ENCODE peak calls at places on chromosomes 5 and 9, in eight cellular contexts. T, C, W, Z, Y, K, M and Q are unnamed samples.

GRCh38 chr9:127396253-127396807 is 639 bp upstream of the SLC2A8 start:
- DNase-seq in W (no peak), K (no peak), Z (no peak), C (no peak), Y (no peak), M (no peak), T (no peak), Q (no peak)

GRCh38 chr9:34891386-34891785 is 66.7 kb upstream of the PHF24 start:
- DNase-seq in Z (peak; percentile 13), M (no peak), C (peak; percentile 12), T (no peak), W (no peak), K (no peak), Y (no peak), Q (peak; percentile 50)

GRCh38 chr9:137550241-137550621 is at the start of gene PNPLA7:
- DNase-seq in Y (peak; percentile 35), C (peak; percentile 84), W (peak; percentile 49), M (peak; percentile 43), T (peak; percentile 93), Z (peak; percentile 87), K (peak; percentile 70), Q (peak; percentile 47)

GRCh38 chr5:73825219-73825618 is 199.2 kb downstream of the ARHGEF28 start:
- DNase-seq in M (no peak), T (no peak), Y (no peak), C (no peak), W (no peak), K (no peak), Z (no peak), Q (no peak)

GRCh38 chr5:88979244-88979643 is 96.3 kb upstream of the MEF2C start:
- DNase-seq in T (peak; percentile 17), C (peak; percentile 41), K (no peak), Z (peak; percentile 70), W (no peak), Y (peak; percentile 53), M (no peak), Q (peak; percentile 8)

GRCh38 chr5:58595952-58596351 is 13.1 kb downstream of the RAB3C start:
- DNase-seq in M (no peak), Y (no peak), T (no peak), C (no peak), W (no peak), K (no peak), Z (no peak), Q (no peak)

GRCh38 chr9:129556576-129557191 is 64.2 kb downstream of the C9orf50 start:
- DNase-seq in T (no peak), M (no peak), Z (no peak), W (no peak), K (no peak), Y (no peak), C (no peak), Q (no peak)

GRCh38 chr5:3446410-3446809 is 149.2 kb upstream of the IRX1 start:
- DNase-seq in T (no peak), Y (no peak), Z (no peak), M (no peak), W (no peak), C (no peak), K (no peak), Q (no peak)

GRCh38 chr9:129312731-129313130 is 134.7 kb upstream of the IER5L start:
- DNase-seq in C (no peak), K (no peak), Z (no peak), M (no peak), T (no peak), Y (no peak), W (no peak), Q (no peak)

GRCh38 chr5:139148986-139149385 is 49.2 kb downstream of the SIL1 start:
- DNase-seq in W (no peak), C (no peak), Y (no peak), Z (no peak), T (no peak), M (no peak), K (no peak), Q (peak; percentile 55)

GRCh38 chr9:130576176-130576575 is 3.2 kb upstream of the FUBP3 start:
- DNase-seq in C (no peak), T (no peak), K (no peak), Z (no peak), M (no peak), W (no peak), Y (no peak), Q (no peak)

GRCh38 chr9:130575514-130575913 is 3.9 kb upstream of the FUBP3 start:
- DNase-seq in T (no peak), W (no peak), Z (no peak), Y (no peak), K (no peak), C (no peak), M (no peak), Q (no peak)

GRCh38 chr9:130583271-130583670 is 3.9 kb downstream of the FUBP3 start:
- DNase-seq in Y (no peak), M (no peak), Z (no peak), T (no peak), W (no peak), K (no peak), C (no peak), Q (no peak)

GRCh38 chr9:130578865-130579737 is at the start of gene FUBP3:
- DNase-seq in Y (peak; percentile 88), C (peak; percentile 82), K (peak; percentile 93), M (peak; percentile 92), W (peak; percentile 77), Z (peak; percentile 98), T (peak; percentile 97), Q (peak; percentile 87)

DNA sequence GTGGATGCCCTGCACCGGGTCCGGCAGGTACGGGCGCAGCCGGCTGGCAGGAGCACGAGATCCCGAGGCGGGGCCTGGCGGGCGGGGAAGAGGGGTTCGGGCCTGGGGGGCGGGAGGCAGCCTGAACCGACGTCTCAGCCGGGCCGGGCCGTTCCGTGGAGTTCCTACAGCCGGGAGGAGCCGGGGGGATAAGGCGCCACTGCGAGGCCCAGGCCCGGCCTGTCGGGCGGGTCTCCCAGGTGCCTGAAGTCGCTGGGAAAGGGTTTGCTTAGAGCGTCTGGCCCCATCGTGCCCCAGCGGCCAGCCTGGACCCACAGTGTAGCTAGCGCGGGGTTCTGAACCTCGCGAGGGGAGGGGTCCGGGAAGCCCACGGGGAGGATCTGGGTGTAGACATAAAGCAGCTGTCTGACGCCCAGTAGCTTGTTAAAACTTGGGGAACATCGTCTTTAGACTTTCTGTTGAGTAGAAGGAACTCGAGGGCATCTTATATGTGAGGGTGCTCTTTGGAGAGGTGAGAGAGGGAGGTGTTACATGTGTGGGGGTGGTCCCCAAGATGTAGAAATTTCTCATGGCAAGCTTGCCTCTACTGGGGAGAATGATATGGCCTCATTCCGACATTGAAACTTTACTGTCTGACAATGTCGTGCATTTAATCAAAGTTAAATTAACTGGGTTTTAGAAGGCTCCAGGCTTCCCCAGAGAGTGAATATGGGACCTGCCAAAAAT is 524 bp downstream of the FUBP3 start:
- DNase-seq in T (peak; percentile 36), C (no peak), M (no peak), Y (no peak), K (peak; percentile 8), Z (peak; percentile 50), W (no peak), Q (peak; percentile 19)
- TF ChIP-seq EZH2 in T (no peak), C (no peak), M (no peak), Y (no peak), K (no peak), Z (no peak), W (no peak), Q (no peak)

GRCh38 chr9:109966643-109967368 is 186.8 kb downstream of the PALM2AKAP2 start:
- DNase-seq in W (no peak), T (no peak), C (no peak), Z (no peak), K (no peak), Y (no peak), M (no peak), Q (no peak)

GRCh38 chr9:109967651-109968331 is 187.8 kb downstream of the PALM2AKAP2 start:
- DNase-seq in M (no peak), T (no peak), Z (no peak), W (no peak), C (no peak), K (no peak), Y (no peak), Q (no peak)

GRCh38 chr9:109969559-109970237 is 189.7 kb downstream of the PALM2AKAP2 start:
- DNase-seq in K (no peak), Y (no peak), M (no peak), T (no peak), C (no peak), W (no peak), Z (no peak), Q (no peak)

GRCh38 chr9:109968702-109969450 is 188.9 kb downstream of the PALM2AKAP2 start:
- DNase-seq in M (no peak), C (peak; percentile 26), W (no peak), K (no peak), T (peak; percentile 60), Y (no peak), Z (peak; percentile 17), Q (peak; percentile 8)

GRCh38 chr9:109968332-109968657 is 188.3 kb downstream of the PALM2AKAP2 start:
- DNase-seq in M (no peak), Y (no peak), Z (no peak), T (no peak), K (peak; percentile 41), C (no peak), W (no peak), Q (no peak)
- H2AFZ ChIP-seq in M (no peak overlapping the region), Y (no peak overlapping the region), Z (no peak overlapping the region), T (no peak overlapping the region), K (peak overlapping the region; percentile 35), C (no peak overlapping the region), W (no peak overlapping the region), Q (no peak overlapping the region)

GRCh38 chr5:142872217-142872616 is 102.0 kb downstream of the ARHGAP26 start:
- DNase-seq in Y (no peak), W (no peak), K (no peak), T (no peak), C (no peak), Z (no peak), M (no peak), Q (no peak)

GRCh38 chr5:142871880-142872200 is 101.7 kb downstream of the ARHGAP26 start:
- DNase-seq in Z (peak; percentile 36), Y (no peak), T (no peak), C (no peak), W (no peak), M (no peak), K (no peak), Q (peak; percentile 54)

GRCh38 chr5:142870552-142870951 is 100.4 kb downstream of the ARHGAP26 start:
- DNase-seq in Y (no peak), K (no peak), T (no peak), W (no peak), M (no peak), C (no peak), Z (no peak), Q (peak; percentile 12)

GRCh38 chr5:142871056-142871879 is 101.1 kb downstream of the ARHGAP26 start:
- DNase-seq in M (no peak), Y (no peak), C (no peak), W (peak; percentile 53), T (no peak), K (no peak), Z (no peak), Q (peak; percentile 88)

DNA sequence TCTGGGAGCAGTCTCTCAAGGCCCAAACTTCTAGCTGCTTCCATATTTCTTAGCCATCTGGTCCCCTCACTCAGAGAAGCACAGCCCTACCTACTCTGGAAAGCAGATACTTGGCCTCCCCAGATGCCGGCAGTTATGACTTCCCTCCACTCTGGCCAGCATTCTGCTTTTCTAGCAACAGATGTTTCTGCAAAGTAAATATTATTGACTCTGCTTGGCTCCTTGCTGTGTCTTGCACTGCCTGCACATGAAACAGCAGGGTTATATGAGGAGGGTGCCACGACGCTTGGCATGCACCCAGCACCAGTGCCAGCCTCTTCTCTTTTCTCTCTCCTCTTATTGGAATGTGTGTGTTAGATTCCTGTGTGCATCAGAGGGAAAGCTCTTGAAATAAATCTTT is 99.7 kb downstream of the ARHGAP26 start:
- DNase-seq in Z (no peak), C (no peak), T (no peak), K (no peak), W (no peak), M (no peak), Y (no peak), Q (no peak)
- H3K27ac ChIP-seq in Z (no peak overlapping the region), C (no peak overlapping the region), T (no peak overlapping the region), K (no peak overlapping the region), W (no peak overlapping the region), M (no peak overlapping the region), Y (no peak overlapping the region), Q (no peak overlapping the region)

GRCh38 chr5:157575096-157575872 is at the start of gene ADAM19:
- DNase-seq in K (no peak), C (peak; percentile 86), Z (peak; percentile 80), Y (peak; percentile 52), M (peak; percentile 70), W (no peak), T (peak; percentile 79), Q (peak; percentile 66)
- TF ChIP-seq EZH2 in K (no peak), C (no peak), Z (no peak), Y (no peak), M (peak; percentile 25), W (no peak), T (no peak), Q (no peak)